ENCODE peak calls at places on chromosomes 3 and 15, in eight cellular contexts. One of them, this sample, is unnamed.

GRCh38 chr15:68506071-68506470 is 72.7 kb upstream of the CORO2B start:
- DNase-seq in upper lobe of left lung: peak; percentile 8
- DNase-seq in fibroblast of pulmonary artery: no peak
- DNase-seq in AG10803: no peak
- DNase-seq in MCF 10A: no peak
- DNase-seq in thoracic aorta: no peak
- DNase-seq in astrocyte: no peak
- DNase-seq in B cell: no peak
- DNase-seq in this sample: no peak

GRCh38 chr15:62068071-62068786 is 1.5 kb downstream of the C2CD4A start:
- DNase-seq in thoracic aorta: no peak
- DNase-seq in fibroblast of pulmonary artery: peak; percentile 53
- DNase-seq in astrocyte: no peak
- DNase-seq in B cell: peak; percentile 38
- DNase-seq in upper lobe of left lung: peak; percentile 61
- DNase-seq in MCF 10A: peak; percentile 22
- DNase-seq in AG10803: peak; percentile 36
- DNase-seq in this sample: peak; percentile 55

GRCh38 chr15:98421419-98422085 is 226.8 kb upstream of the IGF1R start:
- DNase-seq in fibroblast of pulmonary artery: peak; percentile 39
- DNase-seq in B cell: peak; percentile 62
- DNase-seq in astrocyte: no peak
- DNase-seq in thoracic aorta: no peak
- DNase-seq in AG10803: peak; percentile 25
- DNase-seq in MCF 10A: peak; percentile 45
- DNase-seq in upper lobe of left lung: peak; percentile 54
- DNase-seq in this sample: peak; percentile 87

GRCh38 chr3:132421832-132422231 is 4.5 kb downstream of the DNAJC13 start:
- DNase-seq in upper lobe of left lung: no peak
- DNase-seq in AG10803: peak; percentile 55
- DNase-seq in B cell: no peak
- DNase-seq in MCF 10A: no peak
- DNase-seq in thoracic aorta: no peak
- DNase-seq in fibroblast of pulmonary artery: peak; percentile 40
- DNase-seq in astrocyte: peak; percentile 61
- DNase-seq in this sample: no peak

GRCh38 chr15:60152386-60152785 is 148.3 kb downstream of the FOXB1 start:
- DNase-seq in B cell: no peak
- DNase-seq in fibroblast of pulmonary artery: no peak
- DNase-seq in astrocyte: no peak
- DNase-seq in upper lobe of left lung: no peak
- DNase-seq in thoracic aorta: no peak
- DNase-seq in AG10803: no peak
- DNase-seq in MCF 10A: no peak
- DNase-seq in this sample: no peak

GRCh38 chr3:43296565-43296964 is 10.2 kb downstream of the SNRK start:
- DNase-seq in MCF 10A: peak; percentile 33
- DNase-seq in AG10803: peak; percentile 28
- DNase-seq in B cell: peak; percentile 64
- DNase-seq in upper lobe of left lung: peak; percentile 70
- DNase-seq in thoracic aorta: no peak
- DNase-seq in fibroblast of pulmonary artery: peak; percentile 58
- DNase-seq in astrocyte: no peak
- DNase-seq in this sample: no peak

GRCh38 chr3:36911990-36912804 is 32.7 kb downstream of the TRANK1 start:
- DNase-seq in upper lobe of left lung: peak; percentile 26
- DNase-seq in B cell: peak; percentile 77
- DNase-seq in MCF 10A: peak; percentile 81
- DNase-seq in fibroblast of pulmonary artery: peak; percentile 87
- DNase-seq in AG10803: peak; percentile 81
- DNase-seq in astrocyte: peak; percentile 86
- DNase-seq in thoracic aorta: no peak
- DNase-seq in this sample: no peak

GRCh38 chr3:108036984-108037741 is 53.7 kb downstream of the CD47 start:
- DNase-seq in fibroblast of pulmonary artery: peak; percentile 36
- DNase-seq in astrocyte: peak; percentile 16
- DNase-seq in thoracic aorta: no peak
- DNase-seq in upper lobe of left lung: no peak
- DNase-seq in AG10803: peak; percentile 79
- DNase-seq in B cell: peak; percentile 36
- DNase-seq in MCF 10A: no peak
- DNase-seq in this sample: no peak

GRCh38 chr15:28022181-28022580 is 76.9 kb downstream of the OCA2 start:
- DNase-seq in fibroblast of pulmonary artery: no peak
- DNase-seq in B cell: no peak
- DNase-seq in MCF 10A: no peak
- DNase-seq in thoracic aorta: no peak
- DNase-seq in astrocyte: no peak
- DNase-seq in upper lobe of left lung: no peak
- DNase-seq in AG10803: no peak
- DNase-seq in this sample: no peak

GRCh38 chr3:48748754-48749153 is 31.7 kb upstream of the IP6K2 start:
- DNase-seq in AG10803: no peak
- DNase-seq in astrocyte: no peak
- DNase-seq in thoracic aorta: no peak
- DNase-seq in fibroblast of pulmonary artery: no peak
- DNase-seq in upper lobe of left lung: no peak
- DNase-seq in B cell: no peak
- DNase-seq in MCF 10A: no peak
- DNase-seq in this sample: no peak

GRCh38 chr3:70471464-70472342 is 159.3 kb upstream of the MDFIC2 start:
- DNase-seq in thoracic aorta: no peak
- DNase-seq in MCF 10A: no peak
- DNase-seq in AG10803: peak; percentile 10
- DNase-seq in upper lobe of left lung: no peak
- DNase-seq in astrocyte: peak; percentile 1
- DNase-seq in fibroblast of pulmonary artery: no peak
- DNase-seq in B cell: no peak
- DNase-seq in this sample: no peak

GRCh38 chr15:96838088-96838487 is 507.6 kb downstream of the NR2F2 start:
- DNase-seq in thoracic aorta: no peak
- DNase-seq in fibroblast of pulmonary artery: peak; percentile 35
- DNase-seq in B cell: no peak
- DNase-seq in MCF 10A: no peak
- DNase-seq in AG10803: no peak
- DNase-seq in upper lobe of left lung: no peak
- DNase-seq in astrocyte: peak; percentile 1
- DNase-seq in this sample: no peak

GRCh38 chr15:51121118-51121517 is 26.4 kb upstream of the TNFAIP8L3 start:
- DNase-seq in AG10803: peak; percentile 88
- DNase-seq in upper lobe of left lung: no peak
- DNase-seq in fibroblast of pulmonary artery: peak; percentile 98
- DNase-seq in thoracic aorta: peak; percentile 60
- DNase-seq in MCF 10A: peak; percentile 96
- DNase-seq in astrocyte: peak; percentile 99
- DNase-seq in B cell: no peak
- DNase-seq in this sample: no peak

GRCh38 chr3:18424213-18424861 is 802 bp downstream of the SATB1 start:
- DNase-seq in astrocyte: no peak
- DNase-seq in thoracic aorta: no peak
- DNase-seq in AG10803: no peak
- DNase-seq in B cell: no peak
- DNase-seq in fibroblast of pulmonary artery: no peak
- DNase-seq in MCF 10A: no peak
- DNase-seq in upper lobe of left lung: peak; percentile 29
- DNase-seq in this sample: no peak

GRCh38 chr15:70093070-70093469 is 4.6 kb downstream of the TLE3 start:
- DNase-seq in thoracic aorta: no peak
- DNase-seq in astrocyte: no peak
- DNase-seq in upper lobe of left lung: no peak
- DNase-seq in AG10803: no peak
- DNase-seq in B cell: no peak
- DNase-seq in fibroblast of pulmonary artery: peak; percentile 66
- DNase-seq in MCF 10A: no peak
- DNase-seq in this sample: no peak

GRCh38 chr3:57910988-57911387 is 97.2 kb upstream of the FLNB start:
- DNase-seq in B cell: peak; percentile 37
- DNase-seq in fibroblast of pulmonary artery: peak; percentile 38
- DNase-seq in astrocyte: no peak
- DNase-seq in thoracic aorta: no peak
- DNase-seq in MCF 10A: peak; percentile 40
- DNase-seq in upper lobe of left lung: no peak
- DNase-seq in AG10803: no peak
- DNase-seq in this sample: peak; percentile 22

GRCh38 chr3:10395671-10396070 is 74.8 kb upstream of the SEC13 start:
- DNase-seq in AG10803: no peak
- DNase-seq in thoracic aorta: no peak
- DNase-seq in fibroblast of pulmonary artery: no peak
- DNase-seq in B cell: peak; percentile 49
- DNase-seq in MCF 10A: peak; percentile 18
- DNase-seq in upper lobe of left lung: no peak
- DNase-seq in astrocyte: no peak
- DNase-seq in this sample: no peak

GRCh38 chr3:45939341-45939771 is 3.9 kb upstream of the CXCR6 start:
- DNase-seq in fibroblast of pulmonary artery: no peak
- DNase-seq in B cell: no peak
- DNase-seq in thoracic aorta: no peak
- DNase-seq in MCF 10A: peak; percentile 14
- DNase-seq in AG10803: no peak
- DNase-seq in upper lobe of left lung: peak; percentile 18
- DNase-seq in astrocyte: peak; percentile 3
- DNase-seq in this sample: no peak

GRCh38 chr3:50516048-50516871 is 12.8 kb upstream of the CACNA2D2 start:
- DNase-seq in B cell: peak; percentile 46
- DNase-seq in AG10803: no peak
- DNase-seq in astrocyte: no peak
- DNase-seq in thoracic aorta: no peak
- DNase-seq in upper lobe of left lung: peak; percentile 80
- DNase-seq in fibroblast of pulmonary artery: peak; percentile 11
- DNase-seq in MCF 10A: no peak
- DNase-seq in this sample: peak; percentile 35

GRCh38 chr15:68022061-68022460 is 32.1 kb upstream of the PIAS1 start:
- DNase-seq in B cell: no peak
- DNase-seq in fibroblast of pulmonary artery: no peak
- DNase-seq in astrocyte: no peak
- DNase-seq in thoracic aorta: no peak
- DNase-seq in MCF 10A: no peak
- DNase-seq in AG10803: no peak
- DNase-seq in upper lobe of left lung: peak; percentile 57
- DNase-seq in this sample: no peak

GRCh38 chr3:13616359-13616758 is 67.4 kb downstream of the FBLN2 start:
- DNase-seq in thoracic aorta: no peak
- DNase-seq in upper lobe of left lung: no peak
- DNase-seq in fibroblast of pulmonary artery: no peak
- DNase-seq in MCF 10A: no peak
- DNase-seq in B cell: no peak
- DNase-seq in AG10803: no peak
- DNase-seq in astrocyte: no peak
- DNase-seq in this sample: no peak

GRCh38 chr3:62229908-62230307 is 143.4 kb downstream of the FEZF2 start:
- DNase-seq in fibroblast of pulmonary artery: peak; percentile 22
- DNase-seq in astrocyte: no peak
- DNase-seq in AG10803: no peak
- DNase-seq in B cell: no peak
- DNase-seq in upper lobe of left lung: no peak
- DNase-seq in MCF 10A: peak; percentile 27
- DNase-seq in thoracic aorta: no peak
- DNase-seq in this sample: no peak

GRCh38 chr3:62228467-62228866 is 144.9 kb downstream of the FEZF2 start:
- DNase-seq in fibroblast of pulmonary artery: no peak
- DNase-seq in astrocyte: no peak
- DNase-seq in upper lobe of left lung: no peak
- DNase-seq in MCF 10A: no peak
- DNase-seq in AG10803: no peak
- DNase-seq in B cell: no peak
- DNase-seq in thoracic aorta: no peak
- DNase-seq in this sample: no peak

GRCh38 chr3:62229201-62229600 is 144.1 kb downstream of the FEZF2 start:
- DNase-seq in MCF 10A: no peak
- DNase-seq in fibroblast of pulmonary artery: no peak
- DNase-seq in B cell: no peak
- DNase-seq in upper lobe of left lung: no peak
- DNase-seq in AG10803: no peak
- DNase-seq in astrocyte: no peak
- DNase-seq in thoracic aorta: no peak
- DNase-seq in this sample: no peak

GRCh38 chr3:62237296-62237948 is 135.9 kb downstream of the FEZF2 start:
- DNase-seq in astrocyte: no peak
- DNase-seq in MCF 10A: no peak
- DNase-seq in B cell: no peak
- DNase-seq in thoracic aorta: no peak
- DNase-seq in upper lobe of left lung: no peak
- DNase-seq in fibroblast of pulmonary artery: no peak
- DNase-seq in AG10803: no peak
- DNase-seq in this sample: no peak

DNA sequence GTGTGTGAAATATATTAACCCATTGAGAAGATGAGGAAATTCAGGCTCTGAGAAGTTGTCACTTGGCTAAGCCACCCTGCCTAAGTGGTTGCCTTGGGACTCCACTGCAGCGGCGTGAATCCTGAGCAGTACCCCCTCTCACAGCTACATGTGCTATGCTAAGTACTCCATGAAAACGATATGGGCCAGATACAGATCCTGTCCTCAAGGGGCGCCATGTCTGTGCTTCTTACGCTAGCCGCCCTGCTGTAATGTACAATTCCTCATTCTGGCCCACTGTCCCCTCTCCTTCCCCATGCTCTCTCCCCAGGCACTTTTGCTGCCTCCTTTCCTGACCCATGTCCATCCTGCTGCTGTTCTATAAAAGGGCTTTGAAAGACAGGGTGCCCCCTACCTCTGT is 140.3 kb downstream of the FEZF2 start:
- DNase-seq in thoracic aorta: no peak
- DNase-seq in astrocyte: no peak
- DNase-seq in B cell: no peak
- DNase-seq in AG10803: no peak
- DNase-seq in fibroblast of pulmonary artery: no peak
- DNase-seq in upper lobe of left lung: no peak
- DNase-seq in MCF 10A: no peak
- DNase-seq in this sample: peak; percentile 7
- TF ChIP-seq CTCF in thoracic aorta: no peak
- TF ChIP-seq CTCF in astrocyte: no peak
- TF ChIP-seq CTCF in B cell: no peak
- TF ChIP-seq CTCF in AG10803: no peak
- TF ChIP-seq CTCF in fibroblast of pulmonary artery: no peak
- TF ChIP-seq CTCF in upper lobe of left lung: no peak
- TF ChIP-seq CTCF in MCF 10A: no peak
- TF ChIP-seq CTCF in this sample: no peak

GRCh38 chr15:89749059-89749458 is 2.0 kb downstream of the MESP1 start:
- DNase-seq in fibroblast of pulmonary artery: no peak
- DNase-seq in MCF 10A: no peak
- DNase-seq in upper lobe of left lung: no peak
- DNase-seq in AG10803: no peak
- DNase-seq in thoracic aorta: no peak
- DNase-seq in astrocyte: no peak
- DNase-seq in B cell: no peak
- DNase-seq in this sample: no peak
- TF ChIP-seq CTCF in fibroblast of pulmonary artery: no peak
- TF ChIP-seq CTCF in MCF 10A: no peak
- TF ChIP-seq CTCF in upper lobe of left lung: no peak
- TF ChIP-seq CTCF in AG10803: no peak
- TF ChIP-seq CTCF in thoracic aorta: no peak
- TF ChIP-seq CTCF in astrocyte: no peak
- TF ChIP-seq CTCF in B cell: no peak
- TF ChIP-seq CTCF in this sample: no peak

GRCh38 chr3:141051641-141052569 is 758 bp downstream of the SPSB4 start:
- DNase-seq in thoracic aorta: no peak
- DNase-seq in fibroblast of pulmonary artery: no peak
- DNase-seq in AG10803: no peak
- DNase-seq in astrocyte: peak; percentile 34
- DNase-seq in B cell: no peak
- DNase-seq in MCF 10A: no peak
- DNase-seq in upper lobe of left lung: no peak
- DNase-seq in this sample: peak; percentile 48
- TF ChIP-seq CTCF in thoracic aorta: no peak
- TF ChIP-seq CTCF in fibroblast of pulmonary artery: no peak
- TF ChIP-seq CTCF in AG10803: no peak
- TF ChIP-seq CTCF in astrocyte: no peak
- TF ChIP-seq CTCF in B cell: no peak
- TF ChIP-seq CTCF in MCF 10A: no peak
- TF ChIP-seq CTCF in upper lobe of left lung: no peak
- TF ChIP-seq CTCF in this sample: no peak

GRCh38 chr3:161854232-161854771 is 357.7 kb downstream of the OTOL1 start:
- DNase-seq in B cell: no peak
- DNase-seq in MCF 10A: peak; percentile 26
- DNase-seq in thoracic aorta: no peak
- DNase-seq in astrocyte: peak; percentile 87
- DNase-seq in AG10803: peak; percentile 58
- DNase-seq in fibroblast of pulmonary artery: peak; percentile 85
- DNase-seq in upper lobe of left lung: no peak
- DNase-seq in this sample: peak; percentile 42
- TF ChIP-seq CTCF in B cell: no peak
- TF ChIP-seq CTCF in MCF 10A: no peak
- TF ChIP-seq CTCF in thoracic aorta: no peak
- TF ChIP-seq CTCF in astrocyte: peak; percentile 12
- TF ChIP-seq CTCF in AG10803: peak; percentile 6
- TF ChIP-seq CTCF in fibroblast of pulmonary artery: peak; percentile 9
- TF ChIP-seq CTCF in upper lobe of left lung: no peak
- TF ChIP-seq CTCF in this sample: peak; percentile 55

This sample was measured in endothelial cell.